ENCODE peak calls at places on chromosomes 5 and 9, in seven cellular contexts. U is ovary; L is cardiac muscle cell; E is CD4-positive, alpha-beta T cell; Z is fibroblast of lung; J is prostate gland; T is WERI-Rb-1. R is an unnamed sample. For H3K27me3, the result is how much of the 10 kb centered on the place peaks cover.

GRCh38 chr5:84204772-84205171 is 179.9 kb downstream of the EDIL3 start:
- DNase-seq in U (no peak), L (no peak), E (no peak), Z (no peak), J (no peak), T (no peak), R (no peak)

GRCh38 chr9:92954078-92954861 is 6.9 kb downstream of the FGD3 start:
- DNase-seq in U (no peak), L (peak), E (peak), Z (no peak), J (peak), T (no peak), R (no peak)

GRCh38 chr9:68427216-68427994 is 71.0 kb downstream of the PGM5 start:
- DNase-seq in U (no peak), L (no peak), E (no peak), Z (peak), J (no peak), T (no peak), R (no peak)

GRCh38 chr5:67414712-67415111 is 218.1 kb upstream of the CD180 start:
- DNase-seq in U (no peak), L (peak), E (no peak), Z (no peak), J (no peak), T (no peak), R (no peak)

GRCh38 chr9:90018688-90019087 is 413.9 kb downstream of the GADD45G start:
- DNase-seq in U (no peak), L (no peak), E (no peak), Z (no peak), J (no peak), T (no peak), R (no peak)

GRCh38 chr9:87067426-87067825 is 120.1 kb upstream of the GAS1 start:
- DNase-seq in U (no peak), L (no peak), E (no peak), Z (no peak), J (no peak), T (no peak), R (no peak)

GRCh38 chr9:137458194-137459146 is 664 bp downstream of the NSMF start:
- DNase-seq in U (peak), L (no peak), E (no peak), Z (no peak), J (no peak), T (no peak), R (peak)

GRCh38 chr9:114505187-114506081 is at the start of gene WHRN:
- DNase-seq in U (peak), L (peak), E (peak), Z (peak), J (peak), T (peak), R (peak)

GRCh38 chr5:93145767-93146166 is 435.3 kb downstream of the NR2F1-AS1 start:
- DNase-seq in U (no peak), L (no peak), E (no peak), Z (no peak), J (no peak), T (no peak), R (no peak)

GRCh38 chr9:76116913-76117312 is 226.4 kb downstream of the PCSK5 start:
- DNase-seq in U (no peak), L (no peak), E (no peak), Z (no peak), J (no peak), T (no peak), R (no peak)

GRCh38 chr5:132057498-132058255 is 2.8 kb upstream of the IL3 start:
- DNase-seq in U (no peak), L (no peak), E (no peak), Z (no peak), J (no peak), T (peak), R (no peak)

GRCh38 chr9:95379630-95380029 is 62.1 kb upstream of the FANCC start:
- DNase-seq in U (no peak), L (no peak), E (no peak), Z (no peak), J (no peak), T (no peak), R (no peak)

GRCh38 chr9:132984202-132985062 is 5.9 kb downstream of the GFI1B start:
- DNase-seq in U (no peak), L (no peak), E (no peak), Z (no peak), J (no peak), T (no peak), R (no peak)

GRCh38 chr9:131610231-131610761 is 65.0 kb downstream of the PRRT1B start:
- DNase-seq in U (no peak), L (peak), E (no peak), Z (peak), J (no peak), T (no peak), R (no peak)

GRCh38 chr5:169904059-169904458 is 76.2 kb downstream of the INSYN2B start:
- DNase-seq in U (no peak), L (peak), E (no peak), Z (peak), J (no peak), T (no peak), R (no peak)

GRCh38 chr9:73348485-73348884 is 196.8 kb downstream of the ANXA1 start:
- DNase-seq in U (no peak), L (peak), E (no peak), Z (no peak), J (no peak), T (no peak), R (no peak)

DNA sequence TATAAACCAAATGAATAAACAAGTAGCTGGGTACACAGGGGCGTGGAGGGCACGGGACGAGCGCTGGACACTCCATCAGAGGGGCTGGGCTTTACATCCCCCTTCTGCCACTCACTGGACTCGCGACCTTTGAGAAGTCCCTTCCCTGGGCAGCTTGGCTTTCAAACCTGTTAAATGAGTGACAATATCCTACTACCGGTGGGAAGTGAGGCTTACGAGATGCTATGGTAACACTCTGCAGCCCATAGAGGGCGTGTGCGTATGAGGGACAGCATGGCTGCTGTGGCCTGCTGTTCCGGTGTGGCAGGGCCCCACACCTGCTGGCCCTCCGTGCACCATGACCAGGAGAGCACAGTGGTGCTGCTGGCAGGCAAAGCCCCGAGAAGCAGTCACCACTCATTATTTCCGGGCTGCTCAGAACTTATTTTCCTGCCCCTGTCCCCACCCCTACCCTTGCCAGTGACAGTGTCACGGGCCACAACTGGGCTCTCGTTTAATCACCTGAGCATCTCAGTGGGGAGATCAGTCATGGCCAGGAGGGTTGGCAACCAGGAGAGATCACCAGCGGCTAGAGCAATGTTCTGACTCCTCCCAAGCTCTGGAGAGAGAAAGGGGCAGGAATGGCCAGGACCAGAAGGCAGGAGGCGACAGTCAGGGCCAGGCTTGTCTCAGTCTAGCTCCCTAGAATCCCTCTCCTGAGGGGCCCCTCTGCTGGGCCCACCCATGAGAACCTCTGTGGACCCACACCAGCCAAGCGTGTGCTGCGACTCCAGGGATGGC is 10.5 kb downstream of the CLTB start:
- DNase-seq in U (no peak), L (no peak), E (no peak), Z (no peak), J (no peak), T (peak), R (no peak)
- TF ChIP-seq CTCF in U (no peak), L (no peak), E (no peak), Z (no peak), J (no peak), T (peak), R (no peak)

GRCh38 chr5:133297293-133297692 is 245.5 kb downstream of the HSPA4 start:
- DNase-seq in U (no peak), L (no peak), E (no peak), Z (no peak), J (no peak), T (peak), R (no peak)

GRCh38 chr5:133298447-133298846 is 246.6 kb downstream of the HSPA4 start:
- DNase-seq in U (no peak), L (no peak), E (no peak), Z (no peak), J (no peak), T (no peak), R (no peak)

GRCh38 chr5:133296624-133297023 is 244.8 kb downstream of the HSPA4 start:
- DNase-seq in U (no peak), L (no peak), E (no peak), Z (no peak), J (no peak), T (no peak), R (no peak)

GRCh38 chr5:133295520-133295919 is 243.7 kb downstream of the HSPA4 start:
- DNase-seq in U (no peak), L (peak), E (no peak), Z (no peak), J (no peak), T (no peak), R (no peak)

GRCh38 chr5:133299021-133299420 is 247.2 kb downstream of the HSPA4 start:
- DNase-seq in U (no peak), L (no peak), E (no peak), Z (no peak), J (no peak), T (peak), R (no peak)
- H3K27me3 ChIP-seq in U (under half), L (under half), E (under half), Z (under half), J (under half), T (under half), R (under half)

DNA sequence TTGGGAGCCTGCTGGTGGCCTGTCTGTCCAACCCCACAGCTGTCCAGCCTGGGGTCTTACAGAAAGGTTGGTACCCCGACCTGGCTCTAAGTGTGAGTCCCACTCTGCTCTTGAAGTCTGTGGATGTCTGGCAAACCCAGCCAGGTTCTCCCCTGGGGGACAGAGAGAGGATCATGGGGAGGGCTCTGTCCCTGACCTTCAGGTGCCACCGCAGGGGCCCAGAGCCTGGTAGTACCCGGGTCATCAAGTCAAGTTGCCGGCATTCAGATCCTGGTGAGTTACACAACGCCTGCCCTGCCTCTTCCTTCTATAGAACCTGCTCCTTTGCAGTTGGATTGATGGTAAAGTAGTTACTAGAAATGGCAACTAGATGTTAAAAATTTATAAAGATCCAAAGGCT is 66.7 kb downstream of the ADAMTS2 start:
- DNase-seq in U (peak), L (no peak), E (no peak), Z (no peak), J (no peak), T (no peak), R (no peak)
- H3K27ac ChIP-seq in U (peak), L (no peak), E (no peak), Z (peak), J (no peak), T (no peak), R (no peak)

GRCh38 chr9:136135326-136136126 is 16.9 kb upstream of the TMEM250 start:
- DNase-seq in U (no peak), L (no peak), E (no peak), Z (no peak), J (no peak), T (no peak), R (no peak)

GRCh38 chr9:136132500-136133050 is 13.9 kb upstream of the TMEM250 start:
- DNase-seq in U (no peak), L (no peak), E (no peak), Z (no peak), J (no peak), T (no peak), R (no peak)

GRCh38 chr9:136131629-136132499 is 13.2 kb upstream of the TMEM250 start:
- DNase-seq in U (no peak), L (no peak), E (no peak), Z (no peak), J (no peak), T (no peak), R (no peak)

GRCh38 chr9:136133959-136134484 is 15.3 kb upstream of the TMEM250 start:
- DNase-seq in U (no peak), L (no peak), E (no peak), Z (no peak), J (no peak), T (no peak), R (no peak)

GRCh38 chr9:136133191-136133958 is 14.7 kb upstream of the TMEM250 start:
- DNase-seq in U (peak), L (peak), E (no peak), Z (peak), J (no peak), T (peak), R (no peak)
- TF ChIP-seq CTCF in U (peak), L (peak), E (no peak), Z (peak), J (no peak), T (peak), R (peak)

GRCh38 chr5:1666221-1666620 is 133.4 kb downstream of the MRPL36 start:
- DNase-seq in U (no peak), L (no peak), E (no peak), Z (no peak), J (no peak), T (no peak), R (no peak)

GRCh38 chr5:1668141-1668721 is 131.4 kb downstream of the MRPL36 start:
- DNase-seq in U (no peak), L (no peak), E (no peak), Z (no peak), J (no peak), T (peak), R (no peak)

GRCh38 chr5:1667648-1668140 is 131.9 kb downstream of the MRPL36 start:
- DNase-seq in U (no peak), L (no peak), E (no peak), Z (no peak), J (no peak), T (no peak), R (no peak)

GRCh38 chr5:1665803-1666202 is 133.8 kb downstream of the MRPL36 start:
- DNase-seq in U (no peak), L (no peak), E (no peak), Z (no peak), J (no peak), T (no peak), R (no peak)

GRCh38 chr5:1666812-1667588 is 132.6 kb downstream of the MRPL36 start:
- DNase-seq in U (peak), L (peak), E (peak), Z (no peak), J (peak), T (peak), R (peak)
- H3K27me3 ChIP-seq in U (under half), L (under half), E (half or more), Z (under half), J (under half), T (under half), R (under half)

DNA sequence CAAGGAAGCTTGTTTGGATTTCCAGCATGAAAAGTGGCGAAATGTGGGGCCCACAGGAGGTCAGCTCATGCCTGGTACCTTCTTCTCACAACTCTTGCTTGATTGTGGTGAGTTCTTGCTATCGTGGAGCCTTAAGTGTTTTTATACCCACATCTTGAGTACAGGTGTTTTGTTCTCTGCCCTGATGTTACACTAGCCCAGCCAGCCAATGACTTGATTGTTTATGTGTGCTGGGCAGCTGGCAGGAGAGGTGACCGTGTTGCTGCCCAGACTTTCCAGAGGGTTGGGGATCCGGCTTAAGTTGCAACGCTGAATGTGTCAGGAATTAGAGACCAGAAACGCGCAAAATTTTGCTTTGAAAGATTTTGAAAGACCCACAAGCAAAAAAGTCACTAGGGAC is 24.0 kb upstream of the TPPP start:
- DNase-seq in U (no peak), L (no peak), E (no peak), Z (no peak), J (no peak), T (no peak), R (no peak)
- H3K27ac ChIP-seq in U (no peak), L (no peak), E (no peak), Z (no peak), J (no peak), T (no peak), R (peak)

DNA sequence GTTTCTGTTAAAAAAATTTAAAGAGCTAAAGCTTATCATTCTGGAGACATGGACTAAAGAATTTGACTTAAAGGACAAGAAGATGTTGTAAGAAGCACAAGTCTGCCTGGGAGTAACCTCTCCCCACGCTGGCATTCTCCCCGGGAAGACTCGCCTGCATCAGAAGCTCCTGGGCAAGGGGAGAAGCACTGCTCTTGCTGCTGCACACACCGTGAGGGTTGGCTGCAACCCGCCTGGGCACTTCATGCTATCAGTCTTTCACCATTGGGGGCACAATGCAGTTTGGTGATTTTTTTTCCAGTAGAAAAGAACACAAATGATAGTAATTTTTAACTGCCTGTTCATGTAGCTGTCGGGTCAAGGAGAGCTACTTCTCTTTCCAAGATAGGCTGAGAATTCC is 192.5 kb upstream of the PANK3 start:
- DNase-seq in U (no peak), L (no peak), E (no peak), Z (no peak), J (no peak), T (no peak), R (no peak)
- TF ChIP-seq CTCF in U (no peak), L (no peak), E (no peak), Z (no peak), J (no peak), T (no peak), R (no peak)

DNA sequence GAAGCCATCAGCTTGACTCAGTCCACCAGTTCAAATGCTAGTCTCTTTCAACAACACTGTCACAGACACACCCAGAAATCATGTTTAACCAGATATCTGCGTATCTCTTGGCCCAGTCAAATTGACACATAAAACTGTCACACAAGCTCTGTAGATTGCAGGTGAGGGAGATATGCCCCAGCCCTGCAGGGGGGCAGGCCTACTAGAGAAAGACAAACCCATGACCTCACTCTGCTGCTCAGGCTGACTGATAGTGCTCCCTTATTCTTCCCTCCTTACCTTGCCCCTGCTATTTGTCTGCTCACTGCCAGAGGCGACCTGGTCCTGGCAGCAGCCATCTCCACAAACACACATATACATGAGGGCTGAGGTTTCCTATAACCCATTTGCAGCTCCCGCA is 351.3 kb downstream of the DRD1 start:
- DNase-seq in U (no peak), L (no peak), E (no peak), Z (no peak), J (no peak), T (no peak), R (no peak)
- H3K27me3 ChIP-seq in U (under half), L (under half), E (under half), Z (under half), J (under half), T (half or more), R (under half)

GRCh38 chr5:668299-668995 is 24.7 kb downstream of the TPPP start:
- DNase-seq in U (no peak), L (no peak), E (no peak), Z (no peak), J (no peak), T (no peak), R (no peak)
- H3K27ac ChIP-seq in U (no peak), L (no peak), E (no peak), Z (no peak), J (no peak), T (no peak), R (no peak)

R was measured in body of pancreas.